ENCODE peak calls at places on chromosomes 13 and 19, in eight cellular contexts. H is HAP-1, E is NT2/D1, D is endodermal cell, I is heart left ventricle, P is BE2C, R is IMR-90, V is neural progenitor cell. O is an unnamed sample.
A peak's percentile ranks its signal among the peaks of the same experiment; 100 is the strongest.

GRCh38 chr13:104106705-104107393 is 1040.6 kb upstream of the SLC10A2 start:
- DNase-seq in H (no peak), E (no peak), D (peak; percentile 61), I (no peak), P (peak; percentile 12), R (peak; percentile 20), V (no peak), O (no peak)

GRCh38 chr13:110132178-110132975 is 174.6 kb downstream of the COL4A1 start:
- DNase-seq in H (no peak), E (no peak), D (peak; percentile 73), I (no peak), P (no peak), R (peak; percentile 50), V (no peak), O (peak; percentile 63)

GRCh38 chr13:110044521-110045200 is 258.3 kb upstream of the IRS2 start:
- DNase-seq in H (no peak), E (peak; percentile 6), D (peak; percentile 72), I (no peak), P (no peak), R (peak; percentile 16), V (peak; percentile 24), O (no peak)

GRCh38 chr13:22111961-22112360 is 441.1 kb downstream of the FGF9 start:
- DNase-seq in H (no peak), E (no peak), D (no peak), I (no peak), P (no peak), R (no peak), V (no peak), O (no peak)

GRCh38 chr13:20291037-20291436 is 58.9 kb upstream of the GJB6 start:
- DNase-seq in H (no peak), E (no peak), D (no peak), I (no peak), P (no peak), R (no peak), V (no peak), O (no peak)

GRCh38 chr13:27967203-27967735 is 1.8 kb downstream of the CDX2 start:
- DNase-seq in H (peak; percentile 37), E (no peak), D (no peak), I (no peak), P (no peak), R (no peak), V (no peak), O (no peak)

GRCh38 chr13:113814435-113814821 is 49.4 kb downstream of the GAS6 start:
- DNase-seq in H (no peak), E (no peak), D (no peak), I (peak; percentile 59), P (no peak), R (peak; percentile 34), V (no peak), O (peak; percentile 22)

GRCh38 chr13:81116461-81117282 is 775.7 kb upstream of the SPRY2 start:
- DNase-seq in H (no peak), E (no peak), D (no peak), I (no peak), P (no peak), R (no peak), V (no peak), O (no peak)

GRCh38 chr13:30978981-30979956 is 46.8 kb downstream of the TEX26 start:
- DNase-seq in H (peak; percentile 85), E (peak; percentile 22), D (peak; percentile 96), I (no peak), P (peak; percentile 70), R (no peak), V (peak; percentile 83), O (peak; percentile 80)

GRCh38 chr13:54687173-54687572 is 1658.6 kb downstream of the OLFM4 start:
- DNase-seq in H (no peak), E (no peak), D (no peak), I (no peak), P (no peak), R (no peak), V (no peak), O (no peak)

GRCh38 chr13:29472317-29472961 is 123.0 kb downstream of the SLC7A1 start:
- DNase-seq in H (peak; percentile 80), E (peak; percentile 48), D (peak; percentile 88), I (no peak), P (peak; percentile 81), R (peak; percentile 58), V (peak; percentile 84), O (peak; percentile 85)

GRCh38 chr19:41703602-41704293 is 4.7 kb upstream of the CEACAM5 start:
- DNase-seq in H (no peak), E (no peak), D (peak; percentile 13), I (peak; percentile 28), P (no peak), R (no peak), V (no peak), O (no peak)

GRCh38 chr13:108961542-108962125 is 332.2 kb downstream of the MYO16 start:
- DNase-seq in H (peak; percentile 8), E (peak; percentile 20), D (no peak), I (no peak), P (no peak), R (peak; percentile 62), V (peak; percentile 74), O (no peak)

GRCh38 chr19:41957838-41958366 is 1.2 kb downstream of the RABAC1 start:
- DNase-seq in H (peak; percentile 85), E (peak; percentile 75), D (peak; percentile 94), I (peak; percentile 79), P (peak; percentile 74), R (peak; percentile 83), V (peak; percentile 92), O (peak; percentile 84)

GRCh38 chr13:23467048-23467931 is 33.8 kb upstream of the SACS start:
- DNase-seq in H (no peak), E (no peak), D (peak; percentile 57), I (no peak), P (peak; percentile 54), R (peak; percentile 43), V (peak; percentile 21), O (peak; percentile 42)

GRCh38 chr19:609001-609340 is 19.3 kb downstream of the HCN2 start:
- DNase-seq in H (no peak), E (no peak), D (no peak), I (peak; percentile 77), P (no peak), R (no peak), V (no peak), O (peak; percentile 70)

GRCh38 chr13:99280166-99280565 is 22.0 kb upstream of the GPR18 start:
- DNase-seq in H (no peak), E (no peak), D (no peak), I (no peak), P (no peak), R (no peak), V (no peak), O (no peak)

GRCh38 chr13:97109841-97110492 is 112.2 kb upstream of the MBNL2 start:
- DNase-seq in H (peak; percentile 89), E (peak; percentile 49), D (peak; percentile 94), I (peak; percentile 96), P (peak; percentile 94), R (peak; percentile 85), V (peak; percentile 86), O (peak; percentile 86)

GRCh38 chr13:97114696-97115095 is 107.4 kb upstream of the MBNL2 start:
- DNase-seq in H (no peak), E (no peak), D (peak; percentile 52), I (no peak), P (no peak), R (no peak), V (peak; percentile 58), O (peak; percentile 44)

GRCh38 chr13:97111705-97112104 is 110.4 kb upstream of the MBNL2 start:
- DNase-seq in H (no peak), E (no peak), D (no peak), I (no peak), P (no peak), R (no peak), V (no peak), O (no peak)

GRCh38 chr13:97113231-97114001 is 108.7 kb upstream of the MBNL2 start:
- DNase-seq in H (peak; percentile 25), E (no peak), D (peak; percentile 54), I (no peak), P (no peak), R (no peak), V (no peak), O (no peak)

GRCh38 chr13:97112451-97113152 is 109.5 kb upstream of the MBNL2 start:
- DNase-seq in H (no peak), E (no peak), D (no peak), I (no peak), P (no peak), R (peak; percentile 37), V (no peak), O (peak; percentile 22)
- H3K4me3 ChIP-seq in H (no peak overlapping the region), E (no peak overlapping the region), D (no peak overlapping the region), I (no peak overlapping the region), P (no peak overlapping the region), R (no peak overlapping the region), V (no peak overlapping the region), O (no peak overlapping the region)

DNA sequence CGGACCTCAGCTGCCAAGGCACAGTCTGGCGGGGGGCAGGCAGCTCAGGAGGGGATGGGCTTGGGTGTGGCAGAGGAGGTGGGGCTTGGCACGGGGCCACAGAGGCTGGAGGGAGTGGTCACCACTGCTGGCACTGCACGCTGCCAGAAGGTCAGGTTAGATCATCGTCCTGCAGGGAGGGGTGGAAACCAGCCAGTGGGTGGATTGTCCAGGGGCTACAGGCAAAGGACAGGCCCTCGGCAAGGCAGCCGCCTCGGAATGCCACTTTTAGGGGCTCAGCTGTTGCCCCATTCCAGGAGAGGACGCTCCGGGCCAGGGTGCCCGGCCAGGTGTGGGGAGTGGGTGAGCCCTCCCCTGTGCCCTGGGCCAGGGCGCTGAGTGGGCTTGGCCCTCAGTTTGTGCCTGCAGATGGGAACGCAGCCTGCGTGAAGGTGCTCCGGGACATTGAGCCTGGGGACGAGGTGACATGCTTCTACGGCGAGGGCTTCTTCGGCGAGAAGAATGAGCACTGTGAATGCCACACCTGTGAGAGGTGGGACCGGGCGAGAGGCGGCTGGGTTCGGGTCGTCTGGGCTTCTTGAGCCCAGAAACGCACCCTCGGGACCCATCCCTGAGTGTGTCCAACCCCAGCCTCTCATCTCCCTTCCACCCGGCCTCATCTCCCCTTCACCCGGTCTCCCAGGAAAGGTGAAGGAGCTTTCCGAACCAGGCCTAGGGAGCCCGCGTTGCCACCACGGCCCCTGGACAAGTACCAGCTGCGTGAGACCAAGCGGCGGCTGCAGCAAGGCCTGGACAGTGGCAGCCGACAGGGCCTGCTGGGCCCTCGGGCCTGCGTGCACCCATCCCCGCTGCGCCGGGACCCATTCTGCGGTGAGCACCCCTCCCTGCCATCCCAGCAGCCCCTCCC is 6.4 kb downstream of the KMT5C start:
- DNase-seq in H (peak; percentile 66), E (no peak), D (peak; percentile 45), I (peak; percentile 75), P (peak; percentile 60), R (no peak), V (no peak), O (peak; percentile 69)
- H3K4me1 ChIP-seq in H (peaks cover 26% of the 10 kb centered on the region), E (peaks cover 41% of the 10 kb centered on the region), D (peaks cover 9% of the 10 kb centered on the region), I (peaks cover 4% of the 10 kb centered on the region), P (peaks cover 4% of the 10 kb centered on the region), R (peaks cover 9% of the 10 kb centered on the region), V (peaks cover 29% of the 10 kb centered on the region), O (peaks cover 31% of the 10 kb centered on the region)

DNA sequence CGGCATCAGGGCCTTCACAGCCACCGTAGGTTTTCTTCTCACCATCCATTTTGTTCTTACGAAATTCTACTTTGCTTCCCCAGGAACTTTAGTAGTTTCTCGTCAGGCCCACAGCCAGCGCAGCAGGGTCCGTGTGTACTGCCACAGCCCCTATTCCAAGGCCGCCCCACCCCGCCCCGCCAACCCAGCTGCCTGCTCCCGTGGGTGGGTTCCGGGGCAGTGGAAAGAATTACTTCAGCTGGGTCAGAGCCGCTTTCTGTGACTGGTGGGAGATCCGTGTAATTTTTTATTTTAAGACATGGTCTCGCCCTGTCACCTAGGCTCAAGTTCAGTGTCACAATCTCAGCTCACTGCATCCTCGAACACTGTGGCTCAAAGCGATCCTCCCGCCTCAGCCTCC is 4.2 kb downstream of the OR7D2 start:
- DNase-seq in H (no peak), E (no peak), D (no peak), I (no peak), P (no peak), R (no peak), V (no peak), O (no peak)
- H3K4me3 ChIP-seq in H (no peak overlapping the region), E (no peak overlapping the region), D (no peak overlapping the region), I (no peak overlapping the region), P (no peak overlapping the region), R (no peak overlapping the region), V (no peak overlapping the region), O (no peak overlapping the region)

GRCh38 chr19:1896508-1896907 is 8.7 kb upstream of the ADAT3 start:
- DNase-seq in H (no peak), E (no peak), D (no peak), I (no peak), P (no peak), R (no peak), V (no peak), O (no peak)
- H3K4me1 ChIP-seq in H (peaks cover 5% of the 10 kb centered on the region), E (peaks cover 5% of the 10 kb centered on the region), D (no peaks in the 10 kb centered on the region), I (peaks cover 5% of the 10 kb centered on the region), P (no peaks in the 10 kb centered on the region), R (peaks cover 5% of the 10 kb centered on the region), V (no peaks in the 10 kb centered on the region), O (peaks cover 8% of the 10 kb centered on the region)

O was measured in SJCRH30.